ENCODE peak calls at places on chromosomes 13 and 19, in four cellular contexts. K, W, Q and Z are unnamed samples.

GRCh38 chr13:83220241-83220640 is 662.0 kb downstream of the SLITRK1 start:
- DNase-seq in W (no peak), Q (no peak), K (no peak), Z (no peak)

GRCh38 chr13:96090240-96091101 is 564 bp downstream of the HS6ST3 start:
- DNase-seq in Q (peak; percentile 46), W (no peak), K (no peak), Z (no peak)

GRCh38 chr19:1503925-1504430 is 8.8 kb downstream of the ADAMTSL5 start:
- DNase-seq in Q (no peak), W (no peak), K (no peak), Z (no peak)

GRCh38 chr19:49672131-49672919 is 4.7 kb upstream of the PRMT1 start:
- DNase-seq in K (no peak), W (peak; percentile 78), Q (peak; percentile 83), Z (peak; percentile 61)

GRCh38 chr13:24713022-24713421 is 32.8 kb downstream of the ATP12A start:
- DNase-seq in K (no peak), Q (no peak), W (no peak), Z (no peak)

GRCh38 chr13:32060319-32060924 is 28.8 kb downstream of the FRY start:
- DNase-seq in K (no peak), W (no peak), Q (no peak), Z (no peak)

GRCh38 chr13:71871180-71871754 is 4.3 kb upstream of the DACH1 start:
- DNase-seq in Q (no peak), W (no peak), K (no peak), Z (no peak)

GRCh38 chr19:45395524-45396388 is 9.1 kb downstream of the PPP1R13L start:
- DNase-seq in K (no peak), W (no peak), Q (no peak), Z (no peak)

GRCh38 chr13:106619688-106620555 is 52.0 kb upstream of the ARGLU1 start:
- DNase-seq in Q (no peak), W (peak; percentile 24), K (peak; percentile 45), Z (no peak)

GRCh38 chr13:99351772-99352171 is 44.6 kb upstream of the GPR183 start:
- DNase-seq in Q (no peak), W (peak; percentile 45), K (no peak), Z (no peak)

GRCh38 chr13:88895261-88895941 is 1224.2 kb downstream of the SLITRK5 start:
- DNase-seq in K (no peak), Q (no peak), W (no peak), Z (no peak)